ENCODE peak calls at places on chromosomes 16 and 17, in eight cellular contexts. One of them, this sample, is unnamed.

GRCh38 chr17:17118399-17118798 is 76.1 kb downstream of the MPRIP start:
- DNase-seq in stimulated activated CD4-positive, alpha-beta T cell treated with anti-CD3 and anti-CD28 coated beads, TNF-alpha, amount 100 ng/mL, for 4 hours: no peak
- DNase-seq in head of caudate nucleus: no peak
- DNase-seq in astrocyte of the spinal cord: no peak
- DNase-seq in GM19239: no peak
- DNase-seq in endothelial cell: no peak
- DNase-seq in posterior cingulate gyrus: no peak
- DNase-seq in left colon: peak; percentile 35
- DNase-seq in this sample: no peak

GRCh38 chr17:45436161-45436560 is 3.5 kb upstream of the ARHGAP27 start:
- DNase-seq in stimulated activated CD4-positive, alpha-beta T cell treated with anti-CD3 and anti-CD28 coated beads, TNF-alpha, amount 100 ng/mL, for 4 hours: no peak
- DNase-seq in endothelial cell: no peak
- DNase-seq in astrocyte of the spinal cord: no peak
- DNase-seq in posterior cingulate gyrus: no peak
- DNase-seq in head of caudate nucleus: peak; percentile 88
- DNase-seq in GM19239: no peak
- DNase-seq in left colon: no peak
- DNase-seq in this sample: no peak

GRCh38 chr16:19573997-19574396 is 18.5 kb downstream of the VPS35L start:
- DNase-seq in stimulated activated CD4-positive, alpha-beta T cell treated with anti-CD3 and anti-CD28 coated beads, TNF-alpha, amount 100 ng/mL, for 4 hours: no peak
- DNase-seq in astrocyte of the spinal cord: no peak
- DNase-seq in endothelial cell: no peak
- DNase-seq in GM19239: no peak
- DNase-seq in posterior cingulate gyrus: no peak
- DNase-seq in head of caudate nucleus: peak; percentile 31
- DNase-seq in left colon: no peak
- DNase-seq in this sample: no peak

GRCh38 chr16:48444574-48444973 is 59.4 kb upstream of the SIAH1 start:
- DNase-seq in left colon: no peak
- DNase-seq in stimulated activated CD4-positive, alpha-beta T cell treated with anti-CD3 and anti-CD28 coated beads, TNF-alpha, amount 100 ng/mL, for 4 hours: no peak
- DNase-seq in endothelial cell: no peak
- DNase-seq in astrocyte of the spinal cord: peak; percentile 89
- DNase-seq in GM19239: no peak
- DNase-seq in head of caudate nucleus: no peak
- DNase-seq in posterior cingulate gyrus: no peak
- DNase-seq in this sample: no peak

GRCh38 chr17:59327136-59327878 is 4.1 kb upstream of the YPEL2 start:
- DNase-seq in GM19239: no peak
- DNase-seq in stimulated activated CD4-positive, alpha-beta T cell treated with anti-CD3 and anti-CD28 coated beads, TNF-alpha, amount 100 ng/mL, for 4 hours: no peak
- DNase-seq in left colon: no peak
- DNase-seq in astrocyte of the spinal cord: no peak
- DNase-seq in posterior cingulate gyrus: no peak
- DNase-seq in head of caudate nucleus: no peak
- DNase-seq in endothelial cell: no peak
- DNase-seq in this sample: no peak

GRCh38 chr16:88533381-88533831 is 36.8 kb upstream of the ZC3H18 start:
- DNase-seq in astrocyte of the spinal cord: peak; percentile 41
- DNase-seq in stimulated activated CD4-positive, alpha-beta T cell treated with anti-CD3 and anti-CD28 coated beads, TNF-alpha, amount 100 ng/mL, for 4 hours: no peak
- DNase-seq in endothelial cell: no peak
- DNase-seq in head of caudate nucleus: peak; percentile 79
- DNase-seq in posterior cingulate gyrus: peak; percentile 51
- DNase-seq in GM19239: no peak
- DNase-seq in left colon: peak; percentile 43
- DNase-seq in this sample: no peak

GRCh38 chr17:6094926-6095325 is 24.7 kb downstream of the WSCD1 start:
- DNase-seq in GM19239: no peak
- DNase-seq in head of caudate nucleus: no peak
- DNase-seq in endothelial cell: no peak
- DNase-seq in posterior cingulate gyrus: no peak
- DNase-seq in stimulated activated CD4-positive, alpha-beta T cell treated with anti-CD3 and anti-CD28 coated beads, TNF-alpha, amount 100 ng/mL, for 4 hours: no peak
- DNase-seq in astrocyte of the spinal cord: no peak
- DNase-seq in left colon: no peak
- DNase-seq in this sample: no peak

GRCh38 chr17:30921544-30922196 is at the start of gene ADAP2:
- DNase-seq in GM19239: no peak
- DNase-seq in stimulated activated CD4-positive, alpha-beta T cell treated with anti-CD3 and anti-CD28 coated beads, TNF-alpha, amount 100 ng/mL, for 4 hours: no peak
- DNase-seq in astrocyte of the spinal cord: no peak
- DNase-seq in head of caudate nucleus: peak; percentile 43
- DNase-seq in left colon: peak; percentile 77
- DNase-seq in endothelial cell: peak; percentile 29
- DNase-seq in posterior cingulate gyrus: peak; percentile 26
- DNase-seq in this sample: peak; percentile 16

GRCh38 chr17:17391575-17392370 is 85.0 kb upstream of the MED9 start:
- DNase-seq in head of caudate nucleus: no peak
- DNase-seq in left colon: no peak
- DNase-seq in stimulated activated CD4-positive, alpha-beta T cell treated with anti-CD3 and anti-CD28 coated beads, TNF-alpha, amount 100 ng/mL, for 4 hours: peak; percentile 41
- DNase-seq in posterior cingulate gyrus: no peak
- DNase-seq in astrocyte of the spinal cord: peak; percentile 29
- DNase-seq in GM19239: no peak
- DNase-seq in endothelial cell: no peak
- DNase-seq in this sample: no peak

GRCh38 chr17:55451758-55452468 is 30.3 kb upstream of the MMD start:
- DNase-seq in stimulated activated CD4-positive, alpha-beta T cell treated with anti-CD3 and anti-CD28 coated beads, TNF-alpha, amount 100 ng/mL, for 4 hours: no peak
- DNase-seq in GM19239: no peak
- DNase-seq in posterior cingulate gyrus: no peak
- DNase-seq in astrocyte of the spinal cord: peak; percentile 62
- DNase-seq in left colon: no peak
- DNase-seq in endothelial cell: no peak
- DNase-seq in head of caudate nucleus: no peak
- DNase-seq in this sample: no peak

GRCh38 chr16:19481291-19481690 is 40.6 kb downstream of the GDE1 start:
- DNase-seq in endothelial cell: no peak
- DNase-seq in astrocyte of the spinal cord: no peak
- DNase-seq in GM19239: no peak
- DNase-seq in posterior cingulate gyrus: no peak
- DNase-seq in stimulated activated CD4-positive, alpha-beta T cell treated with anti-CD3 and anti-CD28 coated beads, TNF-alpha, amount 100 ng/mL, for 4 hours: no peak
- DNase-seq in left colon: no peak
- DNase-seq in head of caudate nucleus: no peak
- DNase-seq in this sample: no peak

GRCh38 chr17:7884581-7885356 is 3.8 kb upstream of the CHD3 start:
- DNase-seq in head of caudate nucleus: no peak
- DNase-seq in endothelial cell: peak; percentile 20
- DNase-seq in posterior cingulate gyrus: no peak
- DNase-seq in stimulated activated CD4-positive, alpha-beta T cell treated with anti-CD3 and anti-CD28 coated beads, TNF-alpha, amount 100 ng/mL, for 4 hours: peak; percentile 49
- DNase-seq in astrocyte of the spinal cord: no peak
- DNase-seq in GM19239: no peak
- DNase-seq in left colon: peak; percentile 50
- DNase-seq in this sample: no peak

GRCh38 chr16:24178496-24178895 is 77.6 kb upstream of the CACNG3 start:
- DNase-seq in left colon: no peak
- DNase-seq in GM19239: no peak
- DNase-seq in endothelial cell: peak; percentile 48
- DNase-seq in posterior cingulate gyrus: no peak
- DNase-seq in head of caudate nucleus: no peak
- DNase-seq in astrocyte of the spinal cord: no peak
- DNase-seq in stimulated activated CD4-positive, alpha-beta T cell treated with anti-CD3 and anti-CD28 coated beads, TNF-alpha, amount 100 ng/mL, for 4 hours: no peak
- DNase-seq in this sample: no peak

GRCh38 chr16:51164167-51164566 is 13.1 kb upstream of the SALL1 start:
- DNase-seq in astrocyte of the spinal cord: peak; percentile 56
- DNase-seq in left colon: no peak
- DNase-seq in head of caudate nucleus: no peak
- DNase-seq in stimulated activated CD4-positive, alpha-beta T cell treated with anti-CD3 and anti-CD28 coated beads, TNF-alpha, amount 100 ng/mL, for 4 hours: no peak
- DNase-seq in GM19239: no peak
- DNase-seq in posterior cingulate gyrus: no peak
- DNase-seq in endothelial cell: no peak
- DNase-seq in this sample: no peak

GRCh38 chr16:67786491-67786890 is 19.9 kb downstream of the RANBP10 start:
- DNase-seq in head of caudate nucleus: no peak
- DNase-seq in GM19239: no peak
- DNase-seq in posterior cingulate gyrus: no peak
- DNase-seq in endothelial cell: no peak
- DNase-seq in astrocyte of the spinal cord: no peak
- DNase-seq in stimulated activated CD4-positive, alpha-beta T cell treated with anti-CD3 and anti-CD28 coated beads, TNF-alpha, amount 100 ng/mL, for 4 hours: no peak
- DNase-seq in left colon: no peak
- DNase-seq in this sample: no peak

GRCh38 chr17:47792457-47792856 is 29.1 kb downstream of the OSBPL7 start:
- DNase-seq in astrocyte of the spinal cord: no peak
- DNase-seq in head of caudate nucleus: no peak
- DNase-seq in stimulated activated CD4-positive, alpha-beta T cell treated with anti-CD3 and anti-CD28 coated beads, TNF-alpha, amount 100 ng/mL, for 4 hours: no peak
- DNase-seq in left colon: no peak
- DNase-seq in GM19239: no peak
- DNase-seq in posterior cingulate gyrus: no peak
- DNase-seq in endothelial cell: no peak
- DNase-seq in this sample: no peak

GRCh38 chr17:81365601-81366585 is 29.4 kb upstream of the BAHCC1 start:
- DNase-seq in head of caudate nucleus: no peak
- DNase-seq in posterior cingulate gyrus: no peak
- DNase-seq in GM19239: no peak
- DNase-seq in endothelial cell: no peak
- DNase-seq in astrocyte of the spinal cord: peak; percentile 81
- DNase-seq in stimulated activated CD4-positive, alpha-beta T cell treated with anti-CD3 and anti-CD28 coated beads, TNF-alpha, amount 100 ng/mL, for 4 hours: no peak
- DNase-seq in left colon: peak; percentile 79
- DNase-seq in this sample: peak; percentile 22

GRCh38 chr16:75911896-75912295 is 185.6 kb upstream of the CPHXL start:
- DNase-seq in endothelial cell: no peak
- DNase-seq in posterior cingulate gyrus: no peak
- DNase-seq in left colon: no peak
- DNase-seq in head of caudate nucleus: no peak
- DNase-seq in stimulated activated CD4-positive, alpha-beta T cell treated with anti-CD3 and anti-CD28 coated beads, TNF-alpha, amount 100 ng/mL, for 4 hours: no peak
- DNase-seq in GM19239: no peak
- DNase-seq in astrocyte of the spinal cord: no peak
- DNase-seq in this sample: no peak

GRCh38 chr17:34566201-34566600 is 13.2 kb upstream of the TMEM132E start:
- DNase-seq in posterior cingulate gyrus: no peak
- DNase-seq in GM19239: no peak
- DNase-seq in astrocyte of the spinal cord: no peak
- DNase-seq in endothelial cell: no peak
- DNase-seq in left colon: no peak
- DNase-seq in head of caudate nucleus: no peak
- DNase-seq in stimulated activated CD4-positive, alpha-beta T cell treated with anti-CD3 and anti-CD28 coated beads, TNF-alpha, amount 100 ng/mL, for 4 hours: no peak
- DNase-seq in this sample: no peak

GRCh38 chr16:7742626-7743025 is 410.0 kb downstream of the RBFOX1 start:
- DNase-seq in stimulated activated CD4-positive, alpha-beta T cell treated with anti-CD3 and anti-CD28 coated beads, TNF-alpha, amount 100 ng/mL, for 4 hours: no peak
- DNase-seq in left colon: no peak
- DNase-seq in head of caudate nucleus: no peak
- DNase-seq in GM19239: no peak
- DNase-seq in posterior cingulate gyrus: no peak
- DNase-seq in endothelial cell: no peak
- DNase-seq in astrocyte of the spinal cord: no peak
- DNase-seq in this sample: no peak

GRCh38 chr17:17919169-17920107 is 52.8 kb downstream of the TOM1L2 start:
- DNase-seq in stimulated activated CD4-positive, alpha-beta T cell treated with anti-CD3 and anti-CD28 coated beads, TNF-alpha, amount 100 ng/mL, for 4 hours: peak; percentile 34
- DNase-seq in posterior cingulate gyrus: peak; percentile 81
- DNase-seq in left colon: peak; percentile 79
- DNase-seq in astrocyte of the spinal cord: peak; percentile 82
- DNase-seq in GM19239: peak; percentile 73
- DNase-seq in endothelial cell: peak; percentile 73
- DNase-seq in head of caudate nucleus: peak; percentile 85
- DNase-seq in this sample: peak; percentile 25

GRCh38 chr17:35807371-35808144 is 1.7 kb upstream of the TAF15 start:
- DNase-seq in head of caudate nucleus: no peak
- DNase-seq in GM19239: no peak
- DNase-seq in left colon: no peak
- DNase-seq in stimulated activated CD4-positive, alpha-beta T cell treated with anti-CD3 and anti-CD28 coated beads, TNF-alpha, amount 100 ng/mL, for 4 hours: no peak
- DNase-seq in astrocyte of the spinal cord: peak; percentile 61
- DNase-seq in endothelial cell: no peak
- DNase-seq in posterior cingulate gyrus: no peak
- DNase-seq in this sample: no peak

GRCh38 chr17:76598004-76598439 is 12.4 kb upstream of the ST6GALNAC2 start:
- DNase-seq in stimulated activated CD4-positive, alpha-beta T cell treated with anti-CD3 and anti-CD28 coated beads, TNF-alpha, amount 100 ng/mL, for 4 hours: no peak
- DNase-seq in GM19239: no peak
- DNase-seq in left colon: no peak
- DNase-seq in posterior cingulate gyrus: peak; percentile 22
- DNase-seq in endothelial cell: no peak
- DNase-seq in astrocyte of the spinal cord: no peak
- DNase-seq in head of caudate nucleus: peak; percentile 72
- DNase-seq in this sample: no peak

GRCh38 chr17:27379863-27380533 is 76.2 kb upstream of the KSR1 start:
- DNase-seq in astrocyte of the spinal cord: peak; percentile 64
- DNase-seq in posterior cingulate gyrus: peak; percentile 41
- DNase-seq in endothelial cell: no peak
- DNase-seq in GM19239: no peak
- DNase-seq in left colon: peak; percentile 56
- DNase-seq in stimulated activated CD4-positive, alpha-beta T cell treated with anti-CD3 and anti-CD28 coated beads, TNF-alpha, amount 100 ng/mL, for 4 hours: no peak
- DNase-seq in head of caudate nucleus: peak; percentile 77
- DNase-seq in this sample: no peak

GRCh38 chr17:59848778-59849177 is 44.0 kb downstream of the TUBD1 start:
- DNase-seq in GM19239: no peak
- DNase-seq in endothelial cell: no peak
- DNase-seq in left colon: peak; percentile 78
- DNase-seq in astrocyte of the spinal cord: no peak
- DNase-seq in posterior cingulate gyrus: no peak
- DNase-seq in head of caudate nucleus: no peak
- DNase-seq in stimulated activated CD4-positive, alpha-beta T cell treated with anti-CD3 and anti-CD28 coated beads, TNF-alpha, amount 100 ng/mL, for 4 hours: no peak
- DNase-seq in this sample: no peak

GRCh38 chr17:30838187-30838807 is 6.5 kb downstream of the ATAD5 start:
- DNase-seq in GM19239: no peak
- DNase-seq in astrocyte of the spinal cord: no peak
- DNase-seq in stimulated activated CD4-positive, alpha-beta T cell treated with anti-CD3 and anti-CD28 coated beads, TNF-alpha, amount 100 ng/mL, for 4 hours: no peak
- DNase-seq in posterior cingulate gyrus: no peak
- DNase-seq in endothelial cell: no peak
- DNase-seq in left colon: no peak
- DNase-seq in head of caudate nucleus: no peak
- DNase-seq in this sample: no peak

GRCh38 chr16:4615389-4616046 is 830 bp upstream of the UBALD1 start:
- DNase-seq in left colon: peak; percentile 51
- DNase-seq in endothelial cell: no peak
- DNase-seq in head of caudate nucleus: no peak
- DNase-seq in stimulated activated CD4-positive, alpha-beta T cell treated with anti-CD3 and anti-CD28 coated beads, TNF-alpha, amount 100 ng/mL, for 4 hours: no peak
- DNase-seq in astrocyte of the spinal cord: no peak
- DNase-seq in posterior cingulate gyrus: no peak
- DNase-seq in GM19239: no peak
- DNase-seq in this sample: no peak